ENCODE peak calls at places on chromosomes 2 and 18, in five cellular contexts. R, D, C, U and Z are unnamed samples.

GRCh38 chr2:64019083-64019974 is at the start of gene VPS54:
- DNase-seq in R (peak; percentile 73), D (peak; percentile 59), C (peak; percentile 75), U (peak; percentile 86), Z (peak; percentile 64)

GRCh38 chr2:149972039-149972438 is 384.5 kb upstream of the MMADHC start:
- DNase-seq in R (no peak), D (no peak), C (peak; percentile 97), U (no peak), Z (peak; percentile 31)

GRCh38 chr18:35578481-35578880 is 3.1 kb upstream of the GALNT1 start:
- DNase-seq in R (no peak), D (no peak), C (no peak), U (no peak), Z (no peak)

GRCh38 chr2:208042041-208042440 is 16.7 kb upstream of the PLEKHM3 start:
- DNase-seq in R (no peak), D (no peak), C (no peak), U (no peak), Z (no peak)

GRCh38 chr18:63994783-63995399 is 25.0 kb downstream of the SERPINB8 start:
- DNase-seq in R (peak; percentile 49), D (peak; percentile 55), C (peak; percentile 55), U (peak; percentile 61), Z (peak; percentile 45)

GRCh38 chr2:238669046-238669445 is 178.8 kb upstream of the TWIST2 start:
- DNase-seq in R (no peak), D (no peak), C (no peak), U (no peak), Z (no peak)

GRCh38 chr2:62231541-62231940 is 35.6 kb downstream of the B3GNT2 start:
- DNase-seq in R (no peak), D (no peak), C (no peak), U (no peak), Z (no peak)

GRCh38 chr18:2814928-2815327 is 31.9 kb upstream of the EMILIN2 start:
- DNase-seq in R (no peak), D (no peak), C (no peak), U (no peak), Z (no peak)

GRCh38 chr2:237064203-237065061 is 21.3 kb upstream of the COPS8 start:
- DNase-seq in R (no peak), D (no peak), C (peak; percentile 70), U (peak; percentile 33), Z (no peak)

GRCh38 chr18:80145191-80145799 is 36.2 kb downstream of the ADNP2 start:
- DNase-seq in R (no peak), D (no peak), C (no peak), U (no peak), Z (no peak)

GRCh38 chr2:233117811-233118480 is 57.8 kb downstream of the INPP5D start:
- DNase-seq in R (no peak), D (no peak), C (no peak), U (no peak), Z (no peak)

GRCh38 chr2:38432827-38433606 is 55.9 kb upstream of the ATL2 start:
- DNase-seq in R (no peak), D (no peak), C (peak; percentile 54), U (no peak), Z (no peak)

GRCh38 chr2:200168641-200169265 is 137.7 kb upstream of the SPATS2L start:
- DNase-seq in R (no peak), D (no peak), C (no peak), U (no peak), Z (no peak)

GRCh38 chr2:61855178-61855523 is 1.3 kb upstream of the FAM161A start:
- DNase-seq in R (no peak), D (peak; percentile 32), C (peak; percentile 87), U (peak; percentile 51), Z (peak; percentile 60)

GRCh38 chr2:177396630-177397460 is 4.3 kb downstream of the AGPS start:
- DNase-seq in R (no peak), D (no peak), C (peak; percentile 24), U (no peak), Z (no peak)

GRCh38 chr18:35389095-35389618 is 12.0 kb upstream of the ZNF396 start:
- DNase-seq in R (no peak), D (no peak), C (no peak), U (no peak), Z (no peak)

GRCh38 chr18:22505136-22505535 is 87.4 kb upstream of the CTAGE1 start:
- DNase-seq in R (no peak), D (no peak), C (no peak), U (no peak), Z (no peak)

GRCh38 chr2:74741076-74741460 is 87.0 kb downstream of the SEMA4F start:
- DNase-seq in R (no peak), D (no peak), C (peak; percentile 69), U (no peak), Z (no peak)

GRCh38 chr2:149585317-149585885 is 2.2 kb downstream of the MMADHC start:
- DNase-seq in R (no peak), D (no peak), C (no peak), U (no peak), Z (no peak)

GRCh38 chr2:147483911-147484310 is 360.9 kb upstream of the ACVR2A start:
- DNase-seq in R (no peak), D (no peak), C (no peak), U (no peak), Z (no peak)

GRCh38 chr2:175571078-175571653 is 389.7 kb upstream of the ATP5MC3 start:
- DNase-seq in R (no peak), D (no peak), C (no peak), U (no peak), Z (no peak)

GRCh38 chr2:200042944-200043343 is 87.6 kb downstream of the MAIP1 start:
- DNase-seq in R (no peak), D (no peak), C (no peak), U (no peak), Z (no peak)

GRCh38 chr18:3148930-3149535 is 70.7 kb downstream of the MYOM1 start:
- DNase-seq in R (no peak), D (no peak), C (peak; percentile 83), U (no peak), Z (no peak)